ENCODE peak calls at places on chromosomes 6 and 20, in five cellular contexts. U is H1, F is uterus, J is heart right ventricle, O is transverse colon. H is an unnamed sample.

GRCh38 chr6:45637611-45638257 is 260.0 kb upstream of the SUPT3H start:
- DNase-seq in U (no peak), F (no peak), J (no peak), O (peak; percentile 56), H (no peak)

GRCh38 chr6:6696867-6697531 is 108.5 kb downstream of the LY86 start:
- DNase-seq in U (peak; percentile 88), F (no peak), J (peak; percentile 56), O (peak; percentile 86), H (peak; percentile 57)

GRCh38 chr6:137315081-137315480 is 95.9 kb upstream of the IFNGR1 start:
- DNase-seq in U (no peak), F (no peak), J (no peak), O (no peak), H (no peak)

GRCh38 chr6:27295301-27296079 is 16.6 kb downstream of the POM121L2 start:
- DNase-seq in U (peak; percentile 74), F (no peak), J (no peak), O (no peak), H (no peak)

GRCh38 chr6:48881551-48881950 is 581.5 kb downstream of the MMUT start:
- DNase-seq in U (no peak), F (no peak), J (no peak), O (no peak), H (no peak)

GRCh38 chr6:110325197-110325596 is 33.0 kb downstream of the METTL24 start:
- DNase-seq in U (no peak), F (no peak), J (no peak), O (peak; percentile 21), H (no peak)

GRCh38 chr6:3433005-3433404 is 23.8 kb downstream of the SLC22A23 start:
- DNase-seq in U (no peak), F (no peak), J (no peak), O (no peak), H (no peak)

GRCh38 chr6:10418361-10418861 is 3.5 kb upstream of the TFAP2A start:
- DNase-seq in U (peak; percentile 49), F (no peak), J (no peak), O (no peak), H (no peak)

GRCh38 chr6:14984454-14984853 is 261.4 kb upstream of the JARID2 start:
- DNase-seq in U (no peak), F (no peak), J (peak; percentile 20), O (peak; percentile 79), H (peak; percentile 45)

GRCh38 chr6:3592371-3592941 is 135.6 kb upstream of the SLC22A23 start:
- DNase-seq in U (no peak), F (no peak), J (no peak), O (no peak), H (no peak)

GRCh38 chr6:89239338-89239737 is 22.2 kb upstream of the GABRR1 start:
- DNase-seq in U (no peak), F (no peak), J (no peak), O (peak; percentile 22), H (no peak)

GRCh38 chr20:58169441-58169840 is 59.0 kb downstream of the ANKRD60 start:
- DNase-seq in U (no peak), F (no peak), J (no peak), O (no peak), H (no peak)

GRCh38 chr6:90369024-90369519 is 72.4 kb upstream of the BACH2 start:
- DNase-seq in U (no peak), F (peak; percentile 68), J (peak; percentile 65), O (peak; percentile 33), H (peak; percentile 70)

GRCh38 chr6:66851930-66852329 is 1144.9 kb upstream of the EYS start:
- DNase-seq in U (no peak), F (no peak), J (no peak), O (no peak), H (no peak)

GRCh38 chr6:162177733-162178132 is 549.8 kb downstream of the PRKN start:
- DNase-seq in U (no peak), F (no peak), J (peak; percentile 47), O (no peak), H (no peak)

DNA sequence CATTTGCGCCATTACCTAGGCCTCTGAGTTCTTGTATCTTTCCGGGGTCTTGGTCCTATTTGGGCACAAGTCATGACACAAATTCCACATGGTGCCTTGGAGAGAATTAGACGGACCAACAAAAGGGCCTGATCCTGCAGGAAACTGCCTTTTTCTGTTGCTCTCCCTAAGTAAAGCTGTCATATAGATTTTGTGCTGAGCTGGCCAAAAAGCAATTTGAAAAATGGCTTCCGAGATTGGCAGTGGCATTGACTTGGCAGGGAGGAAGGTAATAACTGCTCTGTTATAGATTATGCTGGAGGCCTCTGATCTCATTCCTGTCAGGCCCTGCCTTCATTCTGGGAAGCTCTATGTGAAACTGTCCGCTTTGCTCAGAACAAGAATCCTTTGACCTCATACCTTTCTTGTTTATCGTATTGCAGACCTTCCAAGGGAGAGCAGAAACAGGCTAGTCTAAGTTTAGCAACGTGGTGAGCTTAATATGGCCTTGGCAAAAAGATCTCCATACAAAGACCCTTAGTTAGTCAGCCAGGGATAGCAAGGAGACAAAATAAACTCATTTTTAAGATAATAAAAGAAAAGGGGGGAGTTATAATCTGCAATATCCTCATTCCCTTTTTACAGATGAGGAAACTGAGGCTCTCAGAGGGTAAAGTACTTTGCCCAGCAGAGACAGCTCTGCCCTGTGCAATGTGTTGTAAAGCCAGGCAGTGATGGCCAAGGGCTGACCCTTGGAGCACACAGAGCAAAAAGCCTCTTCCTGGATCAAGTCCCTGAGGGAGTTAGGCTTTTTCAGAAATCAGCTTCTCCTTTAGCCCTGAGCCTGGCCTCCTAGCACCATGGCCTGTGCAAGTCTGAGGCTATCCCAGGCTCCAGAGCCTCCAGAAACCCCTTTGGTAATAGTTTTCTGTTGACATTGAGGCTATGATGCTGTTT is 234.6 kb downstream of the PHACTR1 start:
- DNase-seq in U (no peak), F (no peak), J (no peak), O (no peak), H (no peak)
- H3K27ac ChIP-seq in U (no peak overlapping the region), F (no peak overlapping the region), J (peak overlapping the region; percentile 61), O (no peak overlapping the region), H (no peak overlapping the region)

GRCh38 chr20:2026514-2026913 is 32.7 kb upstream of the PDYN start:
- DNase-seq in U (no peak), F (no peak), J (no peak), O (no peak), H (no peak)
- H3K27ac ChIP-seq in U (no peak overlapping the region), F (no peak overlapping the region), J (no peak overlapping the region), O (no peak overlapping the region), H (no peak overlapping the region)

GRCh38 chr6:13024616-13025015 is 303.7 kb downstream of the TBC1D7 start:
- DNase-seq in U (no peak), F (no peak), J (no peak), O (no peak), H (no peak)
- H3K27ac ChIP-seq in U (no peak overlapping the region), F (no peak overlapping the region), J (no peak overlapping the region), O (no peak overlapping the region), H (no peak overlapping the region)

GRCh38 chr6:16674666-16675392 is 86.4 kb downstream of the ATXN1 start:
- DNase-seq in U (no peak), F (no peak), J (no peak), O (no peak), H (no peak)

GRCh38 chr6:16676978-16677377 is 84.3 kb downstream of the ATXN1 start:
- DNase-seq in U (no peak), F (no peak), J (no peak), O (no peak), H (no peak)

GRCh38 chr6:16679050-16679449 is 82.2 kb downstream of the ATXN1 start:
- DNase-seq in U (no peak), F (no peak), J (no peak), O (no peak), H (no peak)

GRCh38 chr6:16676376-16676775 is 84.9 kb downstream of the ATXN1 start:
- DNase-seq in U (no peak), F (no peak), J (no peak), O (no peak), H (no peak)

DNA sequence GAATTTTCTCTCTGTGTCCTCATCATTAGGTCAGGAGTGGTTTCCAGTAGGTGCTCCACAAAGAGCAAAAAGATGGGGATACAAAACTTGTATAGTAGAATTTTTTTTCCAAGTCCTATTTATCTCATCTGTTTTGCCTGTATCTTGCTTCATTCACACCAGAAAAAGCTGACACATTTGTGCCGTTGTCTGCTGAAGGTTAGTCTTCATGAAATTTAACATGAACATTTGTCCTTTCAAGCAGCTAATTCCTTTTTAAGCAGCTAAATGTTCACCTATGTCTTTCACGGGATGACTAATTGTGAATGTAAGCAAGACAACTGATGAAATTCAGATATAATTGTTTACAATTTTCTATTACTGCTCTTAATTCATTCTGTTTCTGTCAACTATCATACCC is 83.8 kb downstream of the ATXN1 start:
- DNase-seq in U (no peak), F (no peak), J (no peak), O (no peak), H (no peak)
- H3K27ac ChIP-seq in U (no peak overlapping the region), F (peak overlapping the region; percentile 74), J (peak overlapping the region; percentile 64), O (peak overlapping the region; percentile 65), H (no peak overlapping the region)

DNA sequence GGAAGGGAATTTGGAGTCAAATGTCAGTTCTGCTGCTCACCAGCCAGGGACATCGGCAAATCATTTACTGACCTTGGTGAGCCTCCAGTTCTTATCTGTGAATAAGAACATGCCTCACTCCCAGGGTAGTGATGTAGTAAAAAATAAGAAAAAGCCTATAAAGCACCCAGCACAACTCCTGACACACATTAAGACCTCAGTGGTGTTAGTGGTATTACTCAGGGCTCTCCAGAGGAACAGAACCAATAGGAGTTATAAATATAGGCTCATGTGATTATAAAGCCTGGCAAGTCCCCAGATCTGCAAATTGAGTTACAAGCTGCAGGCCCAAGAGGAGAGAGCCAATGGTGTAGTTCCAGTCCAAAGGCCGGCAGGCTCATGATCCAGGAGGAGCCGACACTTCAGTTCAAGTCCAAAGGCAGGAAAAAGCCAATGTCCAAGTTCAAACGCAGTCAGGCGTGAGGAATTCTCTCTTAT is 71.3 kb upstream of the EYA2 start:
- DNase-seq in U (no peak), F (peak; percentile 57), J (no peak), O (peak; percentile 75), H (no peak)
- H3K27ac ChIP-seq in U (no peak overlapping the region), F (peak overlapping the region; percentile 59), J (no peak overlapping the region), O (peak overlapping the region; percentile 76), H (no peak overlapping the region)